ENCODE peak calls at places on chromosomes 5 and 9, in nine cellular contexts. K is endothelial cell of umbilical vein, B is transverse colon, Q is ovary, U is AG04450, G is H9, J is sigmoid colon, Y is foreskin fibroblast, V is left ventricle myocardium inferior. N is an unnamed sample.

GRCh38 chr5:142421625-142422397 is 97.0 kb upstream of the SPRY4 start:
- DNase-seq in V (no peak), Y (no peak), Q (no peak), B (no peak), J (no peak), U (no peak), G (no peak), K (no peak), N (no peak)

GRCh38 chr5:37412515-37412914 is 33.4 kb downstream of the WDR70 start:
- DNase-seq in K (no peak), U (no peak), B (no peak), J (no peak), G (no peak), Q (no peak), Y (no peak), V (no peak), N (no peak)

GRCh38 chr5:53406630-53407316 is 73.7 kb upstream of the FST start:
- DNase-seq in K (peak; percentile 72), Q (no peak), V (no peak), Y (peak; percentile 92), G (no peak), B (no peak), U (peak; percentile 86), J (no peak), N (no peak)

GRCh38 chr9:81472701-81473100 is 216.6 kb downstream of the TLE1 start:
- DNase-seq in Q (no peak), J (no peak), K (no peak), G (no peak), V (no peak), B (no peak), U (no peak), Y (no peak), N (no peak)

GRCh38 chr5:174397206-174397605 is 327.2 kb upstream of the MSX2 start:
- DNase-seq in V (no peak), U (no peak), Q (no peak), Y (no peak), B (no peak), G (no peak), J (no peak), K (no peak), N (no peak)

GRCh38 chr9:87107072-87107471 is 159.8 kb upstream of the GAS1 start:
- DNase-seq in K (peak; percentile 5), B (no peak), Q (no peak), G (peak; percentile 57), U (no peak), V (no peak), Y (peak; percentile 28), J (no peak), N (no peak)

GRCh38 chr5:60370508-60370907 is 329.5 kb downstream of the DEPDC1B start:
- DNase-seq in J (no peak), U (no peak), K (no peak), B (no peak), Q (no peak), V (no peak), G (no peak), Y (no peak), N (no peak)

GRCh38 chr5:179886190-179886589 is 21.5 kb downstream of the TBC1D9B start:
- DNase-seq in Q (no peak), J (no peak), V (no peak), Y (no peak), B (no peak), K (no peak), G (no peak), U (no peak), N (no peak)

GRCh38 chr9:97714435-97714834 is 17.3 kb upstream of the XPA start:
- DNase-seq in J (no peak), U (no peak), K (no peak), Y (peak; percentile 64), G (no peak), V (no peak), Q (no peak), B (no peak), N (no peak)

GRCh38 chr9:114108016-114108833 is 9.1 kb upstream of the KIF12 start:
- DNase-seq in G (peak; percentile 92), V (peak; percentile 82), Q (peak; percentile 67), K (peak; percentile 74), J (peak; percentile 86), Y (peak; percentile 90), U (peak; percentile 57), B (peak; percentile 83), N (peak; percentile 79)

GRCh38 chr5:81825237-81825636 is 74.3 kb upstream of the SSBP2 start:
- DNase-seq in G (no peak), Q (peak; percentile 38), B (peak; percentile 20), Y (peak; percentile 91), U (peak; percentile 11), J (peak; percentile 78), V (peak; percentile 75), K (no peak), N (no peak)

GRCh38 chr5:9715891-9716335 is 85.8 kb upstream of the TAS2R1 start:
- DNase-seq in Y (peak; percentile 59), U (no peak), V (no peak), J (no peak), Q (no peak), K (no peak), G (no peak), B (no peak), N (no peak)

GRCh38 chr5:62042007-62042406 is 264.0 kb upstream of the KIF2A start:
- DNase-seq in K (no peak), U (no peak), G (no peak), Y (no peak), J (no peak), Q (no peak), B (no peak), V (no peak), N (no peak)

GRCh38 chr9:127154003-127154389 is 31.6 kb upstream of the ANGPTL2 start:
- DNase-seq in J (peak; percentile 61), V (no peak), Y (no peak), K (peak; percentile 7), U (no peak), G (peak; percentile 26), Q (peak; percentile 23), B (no peak), N (no peak)

GRCh38 chr9:115730845-115731244 is 422.7 kb upstream of the PAPPA start:
- DNase-seq in J (no peak), K (no peak), Y (peak; percentile 64), Q (no peak), V (no peak), B (no peak), U (no peak), G (no peak), N (no peak)

DNA sequence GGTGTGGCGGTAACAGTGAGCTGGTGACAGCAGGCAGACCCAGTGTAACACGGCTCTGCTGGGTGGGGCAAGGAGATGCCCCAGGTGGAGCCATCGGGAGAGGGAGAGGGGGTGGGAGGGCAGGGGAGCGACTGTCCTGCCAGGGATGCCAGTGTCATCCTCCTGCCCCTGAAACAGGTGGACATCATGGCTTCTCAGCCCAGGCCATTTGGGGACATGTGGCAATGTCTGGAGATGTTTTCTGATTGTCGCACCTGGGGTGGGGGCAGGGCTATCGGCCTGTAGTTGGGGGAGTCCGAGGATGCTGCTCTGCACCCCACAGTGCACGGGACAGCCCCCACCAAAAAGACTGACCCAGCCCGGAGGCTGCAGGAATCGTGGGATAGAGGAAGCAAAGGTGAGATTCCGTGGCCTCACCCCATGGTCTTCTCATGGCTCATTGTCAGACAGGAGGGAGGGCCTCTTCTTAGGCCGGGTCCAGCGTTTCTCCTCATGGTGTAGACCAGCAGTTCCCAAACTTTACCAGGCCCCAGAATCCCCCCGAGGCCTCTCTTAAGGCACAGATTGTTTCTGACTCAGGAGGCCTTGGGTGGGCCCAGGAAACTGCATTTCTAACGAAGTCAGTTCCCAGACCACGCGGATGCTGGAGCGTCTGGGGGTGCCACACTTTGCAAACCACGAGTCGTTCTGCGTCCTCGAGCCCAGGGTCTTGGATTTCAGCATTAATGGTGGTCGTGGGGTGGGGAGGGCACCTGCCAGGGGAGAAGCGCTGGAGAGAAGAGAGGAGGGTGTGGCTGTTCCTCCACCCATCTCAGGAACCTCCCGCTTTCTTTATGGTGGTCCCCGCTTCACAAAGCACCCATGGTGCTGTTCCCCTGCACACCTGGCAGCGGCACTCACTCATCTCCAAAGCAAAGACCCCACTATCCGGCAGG is 11.0 kb downstream of the COL5A1 start:
- DNase-seq in Q (no peak), U (no peak), K (no peak), V (peak; percentile 12), G (no peak), J (peak; percentile 61), Y (no peak), B (no peak), N (no peak)
- TF ChIP-seq CTCF in Q (no peak), U (no peak), K (no peak), V (no peak), G (no peak), J (no peak), Y (no peak), B (no peak), N (no peak)

GRCh38 chr9:104682642-104683041 is 11.7 kb upstream of the OR13D1 start:
- DNase-seq in J (no peak), Y (peak; percentile 65), G (no peak), K (peak; percentile 60), U (peak; percentile 4), V (no peak), B (no peak), Q (no peak), N (no peak)
- TF ChIP-seq CTCF in J (no peak), Y (peak; percentile 40), G (peak; percentile 74), K (peak; percentile 31), U (peak; percentile 46), V (peak; percentile 47), B (peak; percentile 29), Q (no peak), N (peak; percentile 68)

GRCh38 chr9:78860806-78861475 is 564.0 kb downstream of the PSAT1 start:
- DNase-seq in G (no peak), U (no peak), B (no peak), K (peak; percentile 44), Y (peak; percentile 93), J (no peak), Q (no peak), V (no peak), N (no peak)
- TF ChIP-seq CTCF in G (peak; percentile 37), U (peak; percentile 11), B (no peak), K (no peak), Y (peak; percentile 27), J (no peak), Q (no peak), V (no peak), N (no peak)

GRCh38 chr9:109198736-109199384 is 31.8 kb upstream of the FRRS1L start:
- DNase-seq in V (no peak), G (no peak), U (no peak), Y (no peak), B (no peak), K (no peak), J (no peak), Q (no peak), N (no peak)
- TF ChIP-seq CTCF in V (no peak), G (peak; percentile 59), U (no peak), Y (no peak), B (no peak), K (peak; percentile 3), J (no peak), Q (no peak), N (no peak)